ENCODE peak calls at places on chromosomes 3 and 15, in four cellular contexts. One of them, this sample, is unnamed.

GRCh38 chr3:170776887-170777551 is 93.0 kb downstream of the RPL22L1 start:
- DNase-seq in T-helper 17 cell: no peak
- DNase-seq in ELR: no peak
- DNase-seq in AG09309: no peak
- DNase-seq in this sample: no peak

GRCh38 chr15:87736921-87737389 is 519.6 kb downstream of the NTRK3 start:
- DNase-seq in T-helper 17 cell: no peak
- DNase-seq in ELR: peak; percentile 10
- DNase-seq in AG09309: no peak
- DNase-seq in this sample: no peak

GRCh38 chr15:38651328-38652038 is 86.9 kb upstream of the RASGRP1 start:
- DNase-seq in T-helper 17 cell: no peak
- DNase-seq in ELR: no peak
- DNase-seq in AG09309: no peak
- DNase-seq in this sample: peak; percentile 38

GRCh38 chr3:186413615-186414415 is 51.8 kb upstream of the DGKG start:
- DNase-seq in T-helper 17 cell: no peak
- DNase-seq in ELR: no peak
- DNase-seq in AG09309: no peak
- DNase-seq in this sample: peak; percentile 32

GRCh38 chr3:14929310-14930070 is 17.9 kb upstream of the NR2C2 start:
- DNase-seq in T-helper 17 cell: no peak
- DNase-seq in ELR: no peak
- DNase-seq in AG09309: no peak
- DNase-seq in this sample: no peak

GRCh38 chr3:55891106-55891505 is 404.0 kb upstream of the WNT5A start:
- DNase-seq in T-helper 17 cell: no peak
- DNase-seq in ELR: peak; percentile 38
- DNase-seq in AG09309: no peak
- DNase-seq in this sample: no peak

GRCh38 chr15:40344631-40345120 is 3.9 kb upstream of the CCDC9B start:
- DNase-seq in T-helper 17 cell: peak; percentile 44
- DNase-seq in ELR: peak; percentile 77
- DNase-seq in AG09309: no peak
- DNase-seq in this sample: peak; percentile 45

GRCh38 chr3:35908366-35909232 is 269.3 kb downstream of the ARPP21 start:
- DNase-seq in T-helper 17 cell: no peak
- DNase-seq in ELR: peak; percentile 57
- DNase-seq in AG09309: peak; percentile 40
- DNase-seq in this sample: peak; percentile 41

GRCh38 chr3:36937492-36937891 is 7.4 kb downstream of the TRANK1 start:
- DNase-seq in T-helper 17 cell: no peak
- DNase-seq in ELR: peak; percentile 31
- DNase-seq in AG09309: no peak
- DNase-seq in this sample: no peak

GRCh38 chr15:38145671-38146111 is 106.9 kb upstream of the SPRED1 start:
- DNase-seq in T-helper 17 cell: no peak
- DNase-seq in ELR: no peak
- DNase-seq in AG09309: no peak
- DNase-seq in this sample: no peak

GRCh38 chr15:28935316-28935715 is 49.5 kb downstream of the APBA2 start:
- DNase-seq in T-helper 17 cell: no peak
- DNase-seq in ELR: peak; percentile 22
- DNase-seq in AG09309: no peak
- DNase-seq in this sample: no peak

GRCh38 chr3:58237238-58237939 is at the start of gene ABHD6:
- DNase-seq in T-helper 17 cell: peak; percentile 78
- DNase-seq in ELR: peak; percentile 74
- DNase-seq in AG09309: peak; percentile 17
- DNase-seq in this sample: peak; percentile 73

GRCh38 chr3:43394071-43394501 is 107.7 kb downstream of the SNRK start:
- DNase-seq in T-helper 17 cell: no peak
- DNase-seq in ELR: peak; percentile 29
- DNase-seq in AG09309: no peak
- DNase-seq in this sample: no peak

GRCh38 chr3:12679468-12679867 is 15.6 kb upstream of the RAF1 start:
- DNase-seq in T-helper 17 cell: no peak
- DNase-seq in ELR: peak; percentile 98
- DNase-seq in AG09309: no peak
- DNase-seq in this sample: peak; percentile 86

GRCh38 chr3:25153561-25153960 is 274.5 kb upstream of the RARB start:
- DNase-seq in T-helper 17 cell: no peak
- DNase-seq in ELR: no peak
- DNase-seq in AG09309: no peak
- DNase-seq in this sample: peak; percentile 64

GRCh38 chr15:67043939-67044771 is 21.2 kb upstream of the SMAD3 start:
- DNase-seq in T-helper 17 cell: no peak
- DNase-seq in ELR: peak; percentile 83
- DNase-seq in AG09309: peak; percentile 83
- DNase-seq in this sample: peak; percentile 81

GRCh38 chr3:108125151-108125540 is 34.3 kb upstream of the CD47 start:
- DNase-seq in T-helper 17 cell: no peak
- DNase-seq in ELR: no peak
- DNase-seq in AG09309: no peak
- DNase-seq in this sample: no peak

GRCh38 chr3:172002512-172003078 is 36.8 kb upstream of the FNDC3B start:
- DNase-seq in T-helper 17 cell: no peak
- DNase-seq in ELR: no peak
- DNase-seq in AG09309: no peak
- DNase-seq in this sample: no peak

GRCh38 chr3:112499328-112499727 is at the start of gene BTLA:
- DNase-seq in T-helper 17 cell: no peak
- DNase-seq in ELR: no peak
- DNase-seq in AG09309: no peak
- DNase-seq in this sample: no peak

GRCh38 chr3:82496890-82497560 is 735.6 kb upstream of the GBE1 start:
- DNase-seq in T-helper 17 cell: no peak
- DNase-seq in ELR: peak; percentile 23
- DNase-seq in AG09309: no peak
- DNase-seq in this sample: peak; percentile 8

GRCh38 chr3:4001976-4002375 is 202.7 kb downstream of the LRRN1 start:
- DNase-seq in T-helper 17 cell: no peak
- DNase-seq in ELR: no peak
- DNase-seq in AG09309: no peak
- DNase-seq in this sample: no peak

GRCh38 chr3:127013196-127013595 is 30.3 kb downstream of the PLXNA1 start:
- DNase-seq in T-helper 17 cell: no peak
- DNase-seq in ELR: no peak
- DNase-seq in AG09309: no peak
- DNase-seq in this sample: no peak

GRCh38 chr3:173993299-173993698 is 595.8 kb downstream of the NLGN1 start:
- DNase-seq in T-helper 17 cell: no peak
- DNase-seq in ELR: peak; percentile 69
- DNase-seq in AG09309: peak; percentile 67
- DNase-seq in this sample: peak; percentile 11

GRCh38 chr3:186880392-186880791 is 37.9 kb downstream of the ADIPOQ start:
- DNase-seq in T-helper 17 cell: no peak
- DNase-seq in ELR: no peak
- DNase-seq in AG09309: no peak
- DNase-seq in this sample: no peak

GRCh38 chr15:66931768-66932633 is 133.4 kb upstream of the SMAD3 start:
- DNase-seq in T-helper 17 cell: no peak
- DNase-seq in ELR: peak; percentile 79
- DNase-seq in AG09309: no peak
- DNase-seq in this sample: peak; percentile 54

GRCh38 chr3:195416795-195417194 is 26.0 kb downstream of the ACAP2 start:
- DNase-seq in T-helper 17 cell: no peak
- DNase-seq in ELR: peak; percentile 28
- DNase-seq in AG09309: no peak
- DNase-seq in this sample: peak; percentile 46

GRCh38 chr3:15332405-15333098 is at the start of gene SH3BP5:
- DNase-seq in T-helper 17 cell: peak; percentile 72
- DNase-seq in ELR: peak; percentile 75
- DNase-seq in AG09309: no peak
- DNase-seq in this sample: peak; percentile 68

GRCh38 chr15:53401503-53401902 is 358.0 kb downstream of the WDR72 start:
- DNase-seq in T-helper 17 cell: no peak
- DNase-seq in ELR: no peak
- DNase-seq in AG09309: no peak
- DNase-seq in this sample: no peak

GRCh38 chr3:71753716-71754609 is at the start of gene GPR27:
- DNase-seq in T-helper 17 cell: no peak
- DNase-seq in ELR: peak; percentile 1
- DNase-seq in AG09309: no peak
- DNase-seq in this sample: peak; percentile 35

GRCh38 chr3:42732829-42733459 is 30.3 kb upstream of the HHATL start:
- DNase-seq in T-helper 17 cell: no peak
- DNase-seq in ELR: no peak
- DNase-seq in AG09309: no peak
- DNase-seq in this sample: no peak

GRCh38 chr3:96966181-96966929 is 152.0 kb downstream of the EPHA6 start:
- DNase-seq in T-helper 17 cell: no peak
- DNase-seq in ELR: no peak
- DNase-seq in AG09309: no peak
- DNase-seq in this sample: no peak

This sample was measured in mammary epithelial cell.